ENCODE peak calls at places on chromosomes 1 and 21, in eight cellular contexts. One of them, this sample, is unnamed.
A peak's percentile ranks its signal among the peaks of the same experiment; 100 is the strongest.

GRCh38 chr1:188557052-188557451 is 1728.3 kb downstream of the PLA2G4A start:
- DNase-seq in Caco-2: no peak
- DNase-seq in brain microvascular endothelial cell: no peak
- DNase-seq in choroid plexus epithelial cell: no peak
- DNase-seq in IMR-90: no peak
- DNase-seq in bronchial epithelial cell: no peak
- DNase-seq in HFF-Myc: no peak
- DNase-seq in heart right ventricle: no peak
- DNase-seq in this sample: no peak

GRCh38 chr1:103788377-103788776 is 38.7 kb downstream of the AMY1C start:
- DNase-seq in Caco-2: no peak
- DNase-seq in brain microvascular endothelial cell: no peak
- DNase-seq in choroid plexus epithelial cell: peak; percentile 3
- DNase-seq in IMR-90: no peak
- DNase-seq in bronchial epithelial cell: peak; percentile 25
- DNase-seq in HFF-Myc: no peak
- DNase-seq in heart right ventricle: no peak
- DNase-seq in this sample: no peak

GRCh38 chr21:39006653-39007417 is 176.4 kb downstream of the PSMG1 start:
- DNase-seq in Caco-2: no peak
- DNase-seq in brain microvascular endothelial cell: no peak
- DNase-seq in choroid plexus epithelial cell: peak; percentile 54
- DNase-seq in IMR-90: no peak
- DNase-seq in bronchial epithelial cell: peak; percentile 17
- DNase-seq in HFF-Myc: no peak
- DNase-seq in heart right ventricle: peak; percentile 76
- DNase-seq in this sample: no peak

GRCh38 chr21:45064091-45064490 is 10.3 kb upstream of the ADARB1 start:
- DNase-seq in Caco-2: no peak
- DNase-seq in brain microvascular endothelial cell: no peak
- DNase-seq in choroid plexus epithelial cell: no peak
- DNase-seq in IMR-90: no peak
- DNase-seq in bronchial epithelial cell: no peak
- DNase-seq in HFF-Myc: no peak
- DNase-seq in heart right ventricle: no peak
- DNase-seq in this sample: no peak

GRCh38 chr1:93437976-93438605 is 9.8 kb upstream of the FNBP1L start:
- DNase-seq in Caco-2: peak; percentile 14
- DNase-seq in brain microvascular endothelial cell: no peak
- DNase-seq in choroid plexus epithelial cell: peak; percentile 77
- DNase-seq in IMR-90: peak; percentile 65
- DNase-seq in bronchial epithelial cell: peak; percentile 70
- DNase-seq in HFF-Myc: no peak
- DNase-seq in heart right ventricle: no peak
- DNase-seq in this sample: peak; percentile 69

GRCh38 chr1:31683997-31684396 is 19.8 kb downstream of the COL16A1 start:
- DNase-seq in Caco-2: peak; percentile 15
- DNase-seq in brain microvascular endothelial cell: no peak
- DNase-seq in choroid plexus epithelial cell: no peak
- DNase-seq in IMR-90: no peak
- DNase-seq in bronchial epithelial cell: no peak
- DNase-seq in HFF-Myc: no peak
- DNase-seq in heart right ventricle: no peak
- DNase-seq in this sample: no peak

GRCh38 chr1:219339466-219339865 is 165.8 kb downstream of the LYPLAL1 start:
- DNase-seq in Caco-2: no peak
- DNase-seq in brain microvascular endothelial cell: no peak
- DNase-seq in choroid plexus epithelial cell: no peak
- DNase-seq in IMR-90: peak; percentile 65
- DNase-seq in bronchial epithelial cell: no peak
- DNase-seq in HFF-Myc: no peak
- DNase-seq in heart right ventricle: no peak
- DNase-seq in this sample: no peak

GRCh38 chr1:86765073-86765472 is 60.7 kb downstream of the SH3GLB1 start:
- DNase-seq in Caco-2: no peak
- DNase-seq in brain microvascular endothelial cell: no peak
- DNase-seq in choroid plexus epithelial cell: no peak
- DNase-seq in IMR-90: no peak
- DNase-seq in bronchial epithelial cell: no peak
- DNase-seq in HFF-Myc: no peak
- DNase-seq in heart right ventricle: no peak
- DNase-seq in this sample: no peak

GRCh38 chr1:244353572-244354091 is 98.1 kb downstream of the ADSS2 start:
- DNase-seq in Caco-2: no peak
- DNase-seq in brain microvascular endothelial cell: peak; percentile 97
- DNase-seq in choroid plexus epithelial cell: peak; percentile 84
- DNase-seq in IMR-90: peak; percentile 97
- DNase-seq in bronchial epithelial cell: peak; percentile 97
- DNase-seq in HFF-Myc: peak; percentile 91
- DNase-seq in heart right ventricle: peak; percentile 19
- DNase-seq in this sample: no peak

GRCh38 chr1:97204468-97204867 is 482.9 kb downstream of the PTBP2 start:
- DNase-seq in Caco-2: no peak
- DNase-seq in brain microvascular endothelial cell: no peak
- DNase-seq in choroid plexus epithelial cell: peak; percentile 31
- DNase-seq in IMR-90: peak; percentile 75
- DNase-seq in bronchial epithelial cell: no peak
- DNase-seq in HFF-Myc: no peak
- DNase-seq in heart right ventricle: no peak
- DNase-seq in this sample: no peak

GRCh38 chr1:10796029-10796944 is at the start of gene CASZ1:
- DNase-seq in Caco-2: peak; percentile 89
- DNase-seq in brain microvascular endothelial cell: peak; percentile 71
- DNase-seq in choroid plexus epithelial cell: peak; percentile 84
- DNase-seq in IMR-90: peak; percentile 86
- DNase-seq in bronchial epithelial cell: peak; percentile 76
- DNase-seq in HFF-Myc: peak; percentile 51
- DNase-seq in heart right ventricle: peak; percentile 79
- DNase-seq in this sample: peak; percentile 79

GRCh38 chr1:206461602-206462455 is 8.4 kb upstream of the IKBKE start:
- DNase-seq in Caco-2: peak; percentile 75
- DNase-seq in brain microvascular endothelial cell: peak; percentile 82
- DNase-seq in choroid plexus epithelial cell: peak; percentile 85
- DNase-seq in IMR-90: peak; percentile 73
- DNase-seq in bronchial epithelial cell: peak; percentile 62
- DNase-seq in HFF-Myc: no peak
- DNase-seq in heart right ventricle: no peak
- DNase-seq in this sample: no peak

GRCh38 chr1:221801773-221802516 is 60.1 kb upstream of the DUSP10 start:
- DNase-seq in Caco-2: no peak
- DNase-seq in brain microvascular endothelial cell: peak; percentile 55
- DNase-seq in choroid plexus epithelial cell: peak; percentile 67
- DNase-seq in IMR-90: peak; percentile 89
- DNase-seq in bronchial epithelial cell: peak; percentile 94
- DNase-seq in HFF-Myc: no peak
- DNase-seq in heart right ventricle: no peak
- DNase-seq in this sample: no peak

GRCh38 chr1:47587891-47588582 is 150.2 kb downstream of the FOXD2 start:
- DNase-seq in Caco-2: no peak
- DNase-seq in brain microvascular endothelial cell: peak; percentile 28
- DNase-seq in choroid plexus epithelial cell: peak; percentile 30
- DNase-seq in IMR-90: no peak
- DNase-seq in bronchial epithelial cell: no peak
- DNase-seq in HFF-Myc: no peak
- DNase-seq in heart right ventricle: peak; percentile 55
- DNase-seq in this sample: no peak

GRCh38 chr1:52368383-52369172 is 2.6 kb upstream of the CC2D1B start:
- DNase-seq in Caco-2: peak; percentile 81
- DNase-seq in brain microvascular endothelial cell: peak; percentile 14
- DNase-seq in choroid plexus epithelial cell: peak; percentile 50
- DNase-seq in IMR-90: peak; percentile 32
- DNase-seq in bronchial epithelial cell: peak; percentile 91
- DNase-seq in HFF-Myc: no peak
- DNase-seq in heart right ventricle: peak; percentile 53
- DNase-seq in this sample: peak; percentile 13

GRCh38 chr1:151158311-151158710 is 1.9 kb downstream of the TNFAIP8L2 start:
- DNase-seq in Caco-2: no peak
- DNase-seq in brain microvascular endothelial cell: no peak
- DNase-seq in choroid plexus epithelial cell: no peak
- DNase-seq in IMR-90: no peak
- DNase-seq in bronchial epithelial cell: no peak
- DNase-seq in HFF-Myc: no peak
- DNase-seq in heart right ventricle: no peak
- DNase-seq in this sample: no peak

GRCh38 chr21:46285761-46286667 is at the start of gene YBEY:
- DNase-seq in Caco-2: peak; percentile 93
- DNase-seq in brain microvascular endothelial cell: peak; percentile 86
- DNase-seq in choroid plexus epithelial cell: peak; percentile 95
- DNase-seq in IMR-90: peak; percentile 91
- DNase-seq in bronchial epithelial cell: peak; percentile 70
- DNase-seq in HFF-Myc: peak; percentile 59
- DNase-seq in heart right ventricle: peak; percentile 91
- DNase-seq in this sample: peak; percentile 64

GRCh38 chr1:40042337-40042736 is 1.8 kb downstream of the CAP1 start:
- DNase-seq in Caco-2: no peak
- DNase-seq in brain microvascular endothelial cell: no peak
- DNase-seq in choroid plexus epithelial cell: peak; percentile 29
- DNase-seq in IMR-90: peak; percentile 67
- DNase-seq in bronchial epithelial cell: peak; percentile 19
- DNase-seq in HFF-Myc: no peak
- DNase-seq in heart right ventricle: no peak
- DNase-seq in this sample: no peak

GRCh38 chr21:36989699-36990507 is 16.6 kb upstream of the RIPPLY3 start:
- DNase-seq in Caco-2: peak; percentile 95
- DNase-seq in brain microvascular endothelial cell: peak; percentile 71
- DNase-seq in choroid plexus epithelial cell: peak; percentile 95
- DNase-seq in IMR-90: peak; percentile 90
- DNase-seq in bronchial epithelial cell: peak; percentile 70
- DNase-seq in HFF-Myc: peak; percentile 43
- DNase-seq in heart right ventricle: peak; percentile 97
- DNase-seq in this sample: no peak
- TF ChIP-seq CTCF in Caco-2: peak; percentile 68
- TF ChIP-seq CTCF in brain microvascular endothelial cell: peak; percentile 52
- TF ChIP-seq CTCF in choroid plexus epithelial cell: peak; percentile 48
- TF ChIP-seq CTCF in IMR-90: peak; percentile 78
- TF ChIP-seq CTCF in bronchial epithelial cell: peak; percentile 63
- TF ChIP-seq CTCF in HFF-Myc: peak; percentile 37
- TF ChIP-seq CTCF in heart right ventricle: peak; percentile 89
- TF ChIP-seq CTCF in this sample: peak; percentile 94

DNA sequence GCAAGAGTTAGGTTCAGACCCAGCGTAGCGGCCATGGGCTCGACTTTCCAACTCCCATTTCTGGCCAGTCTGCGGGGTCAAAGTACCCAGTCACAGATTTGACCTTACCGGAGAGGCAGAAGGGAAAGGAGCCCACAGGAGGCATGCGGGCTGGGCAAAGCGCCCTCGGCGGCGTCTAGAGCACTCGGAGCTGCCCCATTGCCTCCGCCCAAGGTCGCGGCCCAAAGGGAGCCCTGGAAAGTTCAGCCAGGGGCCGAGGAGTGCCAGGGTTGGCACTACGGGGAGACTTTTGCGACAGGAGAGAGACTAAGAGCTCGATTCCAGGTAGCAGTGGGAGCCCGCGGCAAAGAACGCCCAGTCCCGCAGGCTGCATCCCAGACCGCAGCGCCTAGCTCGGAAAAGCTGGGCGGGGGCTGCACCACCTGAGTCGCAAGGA is 896 bp downstream of the KANK4 start:
- DNase-seq in Caco-2: no peak
- DNase-seq in brain microvascular endothelial cell: no peak
- DNase-seq in choroid plexus epithelial cell: no peak
- DNase-seq in IMR-90: no peak
- DNase-seq in bronchial epithelial cell: no peak
- DNase-seq in HFF-Myc: no peak
- DNase-seq in heart right ventricle: no peak
- DNase-seq in this sample: no peak
- H3K4me3 ChIP-seq in Caco-2: peak overlapping the region; percentile 85
- H3K4me3 ChIP-seq in brain microvascular endothelial cell: peak overlapping the region; percentile 59
- H3K4me3 ChIP-seq in choroid plexus epithelial cell: no peak overlapping the region
- H3K4me3 ChIP-seq in IMR-90: no peak overlapping the region
- H3K4me3 ChIP-seq in bronchial epithelial cell: peak overlapping the region; percentile 35
- H3K4me3 ChIP-seq in HFF-Myc: no peak overlapping the region
- H3K4me3 ChIP-seq in heart right ventricle: peak overlapping the region; percentile 28
- H3K4me3 ChIP-seq in this sample: no peak overlapping the region

GRCh38 chr21:33301632-33302002 is 23.2 kb upstream of the IFNAR1 start:
- DNase-seq in Caco-2: no peak
- DNase-seq in brain microvascular endothelial cell: no peak
- DNase-seq in choroid plexus epithelial cell: no peak
- DNase-seq in IMR-90: no peak
- DNase-seq in bronchial epithelial cell: no peak
- DNase-seq in HFF-Myc: no peak
- DNase-seq in heart right ventricle: no peak
- DNase-seq in this sample: no peak

GRCh38 chr21:33300701-33301631 is 23.8 kb upstream of the IFNAR1 start:
- DNase-seq in Caco-2: no peak
- DNase-seq in brain microvascular endothelial cell: no peak
- DNase-seq in choroid plexus epithelial cell: peak; percentile 24
- DNase-seq in IMR-90: no peak
- DNase-seq in bronchial epithelial cell: no peak
- DNase-seq in HFF-Myc: no peak
- DNase-seq in heart right ventricle: no peak
- DNase-seq in this sample: peak; percentile 93

GRCh38 chr21:33302055-33302454 is 22.7 kb upstream of the IFNAR1 start:
- DNase-seq in Caco-2: no peak
- DNase-seq in brain microvascular endothelial cell: no peak
- DNase-seq in choroid plexus epithelial cell: no peak
- DNase-seq in IMR-90: no peak
- DNase-seq in bronchial epithelial cell: no peak
- DNase-seq in HFF-Myc: no peak
- DNase-seq in heart right ventricle: no peak
- DNase-seq in this sample: no peak

GRCh38 chr21:33296156-33296555 is 28.6 kb upstream of the IFNAR1 start:
- DNase-seq in Caco-2: no peak
- DNase-seq in brain microvascular endothelial cell: no peak
- DNase-seq in choroid plexus epithelial cell: no peak
- DNase-seq in IMR-90: no peak
- DNase-seq in bronchial epithelial cell: no peak
- DNase-seq in HFF-Myc: no peak
- DNase-seq in heart right ventricle: no peak
- DNase-seq in this sample: no peak

DNA sequence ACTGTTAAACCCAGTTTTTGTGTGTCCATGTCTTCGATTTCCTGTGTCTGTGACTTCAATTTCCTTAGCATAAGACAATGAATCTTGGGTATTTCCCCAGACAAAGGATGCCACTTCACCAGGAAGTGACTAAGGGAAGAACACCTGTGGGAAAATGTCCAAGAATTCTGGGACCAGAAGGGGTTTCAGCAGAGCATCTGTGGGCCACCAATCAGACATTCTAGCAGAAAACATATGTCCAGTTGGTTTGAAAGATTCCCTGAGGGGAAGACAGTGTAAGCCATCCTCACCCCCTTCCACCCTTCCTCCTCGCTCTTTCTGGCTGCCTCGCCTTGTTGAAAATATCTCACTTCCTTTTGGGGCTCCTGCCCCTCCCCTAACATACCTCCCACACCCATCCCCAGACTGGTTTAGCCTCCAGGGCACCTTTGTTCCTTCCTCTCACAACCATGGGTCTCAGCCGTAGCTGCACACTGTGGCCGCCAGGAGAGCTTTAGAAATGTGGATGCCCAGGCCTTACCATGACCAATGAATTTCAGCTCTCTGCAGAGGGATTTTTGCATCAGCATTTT is 25.5 kb upstream of the IFNAR1 start:
- DNase-seq in Caco-2: no peak
- DNase-seq in brain microvascular endothelial cell: no peak
- DNase-seq in choroid plexus epithelial cell: no peak
- DNase-seq in IMR-90: no peak
- DNase-seq in bronchial epithelial cell: peak; percentile 72
- DNase-seq in HFF-Myc: no peak
- DNase-seq in heart right ventricle: no peak
- DNase-seq in this sample: no peak
- TF ChIP-seq CTCF in Caco-2: no peak
- TF ChIP-seq CTCF in brain microvascular endothelial cell: peak; percentile 9
- TF ChIP-seq CTCF in choroid plexus epithelial cell: no peak
- TF ChIP-seq CTCF in IMR-90: no peak
- TF ChIP-seq CTCF in bronchial epithelial cell: peak; percentile 24
- TF ChIP-seq CTCF in HFF-Myc: no peak
- TF ChIP-seq CTCF in heart right ventricle: no peak
- TF ChIP-seq CTCF in this sample: no peak

GRCh38 chr1:24074196-24074595 is 37.7 kb downstream of the MYOM3 start:
- DNase-seq in Caco-2: no peak
- DNase-seq in brain microvascular endothelial cell: no peak
- DNase-seq in choroid plexus epithelial cell: no peak
- DNase-seq in IMR-90: no peak
- DNase-seq in bronchial epithelial cell: no peak
- DNase-seq in HFF-Myc: no peak
- DNase-seq in heart right ventricle: no peak
- DNase-seq in this sample: no peak
- H3K4me3 ChIP-seq in Caco-2: no peak overlapping the region
- H3K4me3 ChIP-seq in brain microvascular endothelial cell: no peak overlapping the region
- H3K4me3 ChIP-seq in choroid plexus epithelial cell: no peak overlapping the region
- H3K4me3 ChIP-seq in IMR-90: no peak overlapping the region
- H3K4me3 ChIP-seq in bronchial epithelial cell: no peak overlapping the region
- H3K4me3 ChIP-seq in HFF-Myc: no peak overlapping the region
- H3K4me3 ChIP-seq in heart right ventricle: no peak overlapping the region
- H3K4me3 ChIP-seq in this sample: no peak overlapping the region